ENCODE peak calls at places on chromosomes 12 and 14, in four cellular contexts. C is NCI-H774, X is nucleus accumbens, Y is A172. G is an unnamed sample.

GRCh38 chr12:27319848-27320247 is 12.8 kb upstream of the BMAL2 start:
- DNase-seq in C (no peak), X (no peak), Y (no peak), G (no peak)

GRCh38 chr12:82912406-82912805 is 225.7 kb downstream of the TMTC2 start:
- DNase-seq in C (no peak), X (no peak), Y (no peak), G (no peak)

GRCh38 chr12:81365284-81365683 is 287.4 kb downstream of the ACSS3 start:
- DNase-seq in C (no peak), X (no peak), Y (no peak), G (no peak)

GRCh38 chr14:101022916-101023435 is 119.5 kb upstream of the RTL1 start:
- DNase-seq in C (no peak), X (no peak), Y (no peak), G (peak)

GRCh38 chr12:6928703-6929407 is 1.1 kb downstream of the ATN1 start:
- DNase-seq in C (no peak), X (no peak), Y (no peak), G (peak)

GRCh38 chr12:29519585-29520182 is 22.2 kb upstream of the OVCH1 start:
- DNase-seq in C (peak), X (no peak), Y (peak), G (no peak)

GRCh38 chr12:178715-179109 is 35.2 kb downstream of the SLC6A12 start:
- DNase-seq in C (no peak), X (no peak), Y (no peak), G (no peak)

GRCh38 chr12:39605996-39606395 is 13.6 kb downstream of the ABCD2 start:
- DNase-seq in C (no peak), X (no peak), Y (peak), G (no peak)

G was measured in spleen.